ENCODE peak calls at places on chromosomes 5 and 9, in five cellular contexts. X is breast epithelium, L is sigmoid colon, V is endodermal cell, D is H7. I is an unnamed sample. For H3K36me3, the result is how much of the 10 kb centered on the place peaks cover.

GRCh38 chr5:173499471-173500212 is 116.8 kb downstream of the BOD1 start:
- DNase-seq in L (no peak), D (no peak), V (no peak), X (no peak), I (no peak)

GRCh38 chr9:135061441-135061840 is 26.0 kb upstream of the OLFM1 start:
- DNase-seq in X (no peak), L (peak), V (peak), D (no peak), I (no peak)

GRCh38 chr9:126614455-126615248 is 924 bp downstream of the LMX1B start:
- DNase-seq in L (peak), X (no peak), D (peak), V (peak), I (no peak)

GRCh38 chr5:91438871-91439270 is 55.8 kb upstream of the ARRDC3 start:
- DNase-seq in D (peak), V (peak), X (no peak), L (no peak), I (no peak)

GRCh38 chr5:56527174-56527573 is 288.2 kb upstream of the MAP3K1 start:
- DNase-seq in D (no peak), V (no peak), X (no peak), L (no peak), I (no peak)

GRCh38 chr9:4507306-4507705 is 17.0 kb downstream of the SLC1A1 start:
- DNase-seq in D (no peak), X (no peak), V (no peak), L (no peak), I (no peak)

GRCh38 chr5:95620870-95621838 is 1.3 kb downstream of the GPR150 start:
- DNase-seq in X (no peak), V (peak), L (no peak), D (peak), I (peak)

GRCh38 chr5:68114641-68115040 is 100.9 kb upstream of the PIK3R1 start:
- DNase-seq in X (no peak), D (no peak), L (no peak), V (no peak), I (no peak)

GRCh38 chr5:52961238-52961637 is 27.9 kb upstream of the ITGA2 start:
- DNase-seq in D (no peak), L (no peak), V (no peak), X (no peak), I (no peak)

GRCh38 chr5:72613515-72613914 is 106.3 kb upstream of the ZNF366 start:
- DNase-seq in V (no peak), D (no peak), L (no peak), X (no peak), I (no peak)

GRCh38 chr5:151019331-151019730 is 1.1 kb upstream of the GPX3 start:
- DNase-seq in X (no peak), V (no peak), L (no peak), D (no peak), I (no peak)

GRCh38 chr5:24141046-24141445 is 503.7 kb downstream of the CDH10 start:
- DNase-seq in V (peak), D (no peak), X (no peak), L (no peak), I (no peak)

GRCh38 chr5:141522301-141522700 is 33.4 kb downstream of the PCDHGC5 start:
- DNase-seq in V (no peak), D (no peak), X (no peak), L (no peak), I (no peak)
- H3K36me3 ChIP-seq in V (half or more), D (under half), X (under half), L (under half), I (half or more)

GRCh38 chr9:133955821-133956411 is 36.2 kb downstream of the VAV2 start:
- DNase-seq in X (no peak), D (peak), L (no peak), V (peak), I (peak)
- H3K4me3 ChIP-seq in X (peak), D (no peak), L (no peak), V (no peak), I (no peak)

DNA sequence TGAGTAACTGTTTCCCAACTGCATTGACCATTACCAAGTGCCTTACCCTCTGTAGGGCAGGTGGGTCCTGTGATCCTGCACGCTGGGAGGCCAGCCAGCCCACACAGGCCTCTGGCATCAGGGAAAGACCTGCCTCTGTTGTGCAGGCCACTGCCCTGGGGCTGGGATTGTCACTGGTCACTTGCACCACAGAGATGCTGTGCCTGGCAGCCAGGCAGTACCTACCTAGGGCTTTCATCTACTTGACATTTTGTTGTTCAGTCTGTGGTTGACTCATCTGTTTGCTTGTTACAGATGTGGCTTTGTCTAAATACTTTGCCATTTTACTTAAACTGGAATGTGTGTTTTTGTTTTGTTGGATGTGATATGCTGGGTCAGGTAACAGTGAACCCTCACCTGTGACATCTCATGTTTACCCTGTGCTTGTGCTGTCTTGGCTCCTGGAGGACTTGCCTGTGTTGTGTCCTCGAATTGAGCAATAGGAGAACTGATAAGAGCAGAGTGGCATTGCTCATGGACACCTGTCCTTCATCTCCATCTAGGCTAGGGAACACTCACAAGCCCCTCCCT is 32.8 kb downstream of the SECISBP2 start:
- DNase-seq in X (no peak), V (no peak), D (no peak), L (no peak), I (no peak)
- H3K36me3 ChIP-seq in X (under half), V (half or more), D (half or more), L (half or more), I (half or more)

GRCh38 chr9:26945591-26945990 is 1.5 kb downstream of the PLAA start:
- DNase-seq in X (no peak), V (no peak), L (no peak), D (peak), I (no peak)
- H3K4me3 ChIP-seq in X (peak), V (peak), L (no peak), D (peak), I (peak)

DNA sequence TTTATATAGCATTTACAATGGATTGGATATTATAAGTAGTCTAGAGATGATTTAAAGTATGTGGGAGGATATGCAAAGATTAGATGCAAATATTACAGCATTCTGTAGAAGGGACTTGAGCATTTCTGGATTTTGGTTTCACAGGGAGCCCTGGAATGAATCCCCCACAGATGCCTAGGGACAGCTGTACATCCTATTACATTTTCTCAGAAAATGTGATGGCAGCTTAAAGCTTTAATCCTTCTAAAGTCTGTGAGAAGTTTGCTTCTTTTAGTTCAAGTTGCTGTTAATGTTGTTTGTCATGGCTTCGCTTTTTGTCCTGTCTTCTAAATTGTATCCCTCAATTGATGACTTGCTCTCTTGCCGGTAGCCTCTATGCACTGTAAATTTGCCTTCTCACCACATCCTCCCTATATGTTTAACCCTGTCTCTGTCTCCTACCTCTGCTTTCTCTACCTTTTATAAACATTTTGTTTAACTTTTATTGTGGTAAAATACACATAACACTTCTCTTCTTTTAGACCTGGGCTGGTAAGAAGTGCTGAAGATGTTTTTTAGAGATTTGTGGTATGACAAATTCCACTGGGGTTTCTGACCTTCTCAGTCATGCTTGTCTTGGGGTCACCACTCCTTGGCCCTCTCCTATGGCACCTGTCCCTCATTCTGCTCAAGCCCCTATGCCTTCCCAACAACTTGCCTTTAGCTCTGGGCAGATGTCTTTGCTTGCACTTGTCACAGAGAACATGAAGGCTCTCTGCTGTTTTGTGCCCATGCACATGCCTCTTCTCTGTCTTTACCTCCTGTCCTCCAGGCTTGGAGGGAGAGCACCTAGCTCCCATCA is 37.9 kb downstream of the LNPEP start:
- DNase-seq in X (no peak), L (no peak), V (no peak), D (no peak), I (no peak)
- H3K36me3 ChIP-seq in X (under half), L (under half), V (under half), D (under half), I (under half)

I was measured in CD8-positive, alpha-beta T cell.